ENCODE peak calls at places on chromosomes 16 and 17, in four cellular contexts. D is tibial nerve; P is RPMI7951; I is effector memory CD4-positive, alpha-beta T cell. X is an unnamed sample.
A peak's percentile ranks its signal among the peaks of the same experiment; 100 is the strongest.

GRCh38 chr17:2383628-2384167 is 17.2 kb downstream of the MNT start:
- DNase-seq in I (no peak), D (no peak), P (no peak), X (no peak)

GRCh38 chr17:41329279-41329925 is 13.9 kb upstream of the KRTAP17-1 start:
- DNase-seq in D (peak; percentile 18), P (peak; percentile 61), I (no peak), X (peak; percentile 43)

GRCh38 chr17:7956208-7956965 is 24.4 kb downstream of the CNTROB start:
- DNase-seq in I (no peak), P (no peak), D (no peak), X (peak; percentile 83)

GRCh38 chr16:66502020-66502913 is 47.7 kb downstream of the TK2 start:
- DNase-seq in P (no peak), I (no peak), D (peak; percentile 94), X (peak; percentile 80)

GRCh38 chr17:45320349-45320930 is 3.6 kb upstream of the MAP3K14 start:
- DNase-seq in P (peak; percentile 76), D (no peak), I (no peak), X (peak; percentile 82)

GRCh38 chr16:78985736-78986605 is 614.6 kb downstream of the MAF start:
- DNase-seq in P (no peak), D (no peak), I (no peak), X (no peak)

GRCh38 chr17:17403899-17404576 is 72.8 kb upstream of the MED9 start:
- DNase-seq in D (no peak), P (no peak), I (no peak), X (no peak)

GRCh38 chr16:10754941-10755340 is 11.3 kb downstream of the NUBP1 start:
- DNase-seq in P (peak; percentile 58), D (no peak), I (no peak), X (peak; percentile 39)

GRCh38 chr16:23362460-23363317 is 60.6 kb downstream of the SCNN1B start:
- DNase-seq in D (peak; percentile 6), P (peak; percentile 5), I (no peak), X (no peak)

GRCh38 chr17:6551909-6552768 is 4.2 kb downstream of the PITPNM3 start:
- DNase-seq in I (no peak), P (no peak), D (no peak), X (no peak)